ENCODE peak calls at places on chromosome 13, in nine cellular contexts. P, Y, Z, I, T, M, W, O and N are unnamed samples.

GRCh38 chr13:41900918-41901317 is 60.0 kb downstream of the VWA8 start:
- DNase-seq in P (no peak), O (no peak), I (no peak), T (peak; percentile 4), Y (no peak), W (no peak), Z (no peak), M (no peak), N (no peak)

GRCh38 chr13:76848596-76848995 is 37.6 kb downstream of the KCTD12 start:
- DNase-seq in M (no peak), W (no peak), Y (no peak), T (no peak), P (no peak), I (peak; percentile 67), Z (no peak), O (no peak), N (peak; percentile 43)

GRCh38 chr13:93023929-93024328 is 202.7 kb upstream of the GPC6 start:
- DNase-seq in M (no peak), O (no peak), I (no peak), W (no peak), T (no peak), Z (no peak), Y (no peak), P (no peak), N (no peak)

GRCh38 chr13:101881593-101881992 is 429.1 kb downstream of the ITGBL1 start:
- DNase-seq in M (no peak), P (no peak), I (no peak), W (no peak), Z (no peak), O (no peak), T (no peak), Y (no peak), N (no peak)

GRCh38 chr13:109569938-109570711 is 216.3 kb downstream of the IRS2 start:
- DNase-seq in M (peak; percentile 18), T (no peak), O (no peak), Z (no peak), P (no peak), Y (no peak), W (no peak), I (no peak), N (no peak)

GRCh38 chr13:31049833-31050232 is 111.9 kb downstream of the HSPH1 start:
- DNase-seq in M (no peak), Y (no peak), W (no peak), I (peak; percentile 40), P (no peak), T (no peak), O (no peak), Z (no peak), N (no peak)

GRCh38 chr13:98977568-98978270 is at the start of gene DOCK9:
- DNase-seq in I (no peak), Y (no peak), M (no peak), O (peak; percentile 40), T (peak; percentile 25), W (peak; percentile 55), P (no peak), Z (peak; percentile 62), N (no peak)

GRCh38 chr13:38872693-38873092 is 117.9 kb downstream of the STOML3 start:
- DNase-seq in O (peak; percentile 71), W (peak; percentile 77), I (no peak), Z (peak; percentile 74), Y (no peak), M (no peak), T (peak; percentile 55), P (no peak), N (peak; percentile 61)

GRCh38 chr13:38821753-38822551 is 135.1 kb downstream of the FREM2 start:
- DNase-seq in P (no peak), M (no peak), I (no peak), O (no peak), W (no peak), Z (no peak), Y (no peak), T (no peak), N (no peak)

GRCh38 chr13:46086421-46086922 is 18.4 kb downstream of the CPB2 start:
- DNase-seq in O (no peak), W (no peak), I (no peak), Z (no peak), T (no peak), P (no peak), Y (no peak), M (no peak), N (no peak)

GRCh38 chr13:53197424-53197823 is 168.8 kb downstream of the OLFM4 start:
- DNase-seq in Y (no peak), W (no peak), I (no peak), O (no peak), M (no peak), T (peak; percentile 1), P (no peak), Z (no peak), N (no peak)

GRCh38 chr13:113759525-113760137 is 605 bp downstream of the TMEM255B start:
- DNase-seq in W (no peak), O (peak; percentile 77), T (peak; percentile 25), Z (peak; percentile 13), Y (no peak), M (no peak), I (peak; percentile 62), P (no peak), N (no peak)

GRCh38 chr13:71149498-71150363 is 717.3 kb downstream of the DACH1 start:
- DNase-seq in O (no peak), Y (no peak), W (no peak), Z (no peak), M (no peak), P (no peak), I (no peak), T (no peak), N (no peak)

GRCh38 chr13:39468306-39468705 is 134.7 kb downstream of the LHFPL6 start:
- DNase-seq in Y (no peak), T (no peak), W (no peak), I (no peak), Z (no peak), O (no peak), P (no peak), M (no peak), N (no peak)

GRCh38 chr13:76879211-76879875 is 6.9 kb downstream of the KCTD12 start:
- DNase-seq in P (peak; percentile 15), T (peak; percentile 65), Z (no peak), W (no peak), I (peak; percentile 90), O (no peak), Y (no peak), M (peak; percentile 48), N (no peak)

GRCh38 chr13:97239306-97239705 is 17.2 kb downstream of the MBNL2 start:
- DNase-seq in I (no peak), Z (no peak), O (no peak), W (no peak), P (no peak), Y (no peak), M (no peak), T (no peak), N (no peak)

GRCh38 chr13:95207769-95208366 is 93.4 kb downstream of the ABCC4 start:
- DNase-seq in M (no peak), Z (no peak), I (no peak), P (no peak), W (no peak), T (no peak), Y (no peak), O (no peak), N (peak; percentile 81)
- H3K4me3 ChIP-seq in M (no peak overlapping the region), Z (no peak overlapping the region), I (no peak overlapping the region), P (no peak overlapping the region), W (no peak overlapping the region), T (no peak overlapping the region), Y (no peak overlapping the region), O (no peak overlapping the region), N (peak overlapping the region; percentile 65)

GRCh38 chr13:25447396-25447795 is 75.6 kb downstream of the ATP8A2 start:
- DNase-seq in Y (no peak), I (no peak), M (no peak), T (peak; percentile 3), O (no peak), Z (no peak), P (no peak), W (no peak), N (no peak)

GRCh38 chr13:25446261-25446660 is 74.5 kb downstream of the ATP8A2 start:
- DNase-seq in Z (no peak), T (no peak), I (no peak), O (no peak), P (no peak), M (no peak), Y (no peak), W (no peak), N (no peak)
- H3K27me3 ChIP-seq in Z (peaks cover 8% of the 10 kb centered on the region), T (peaks cover 70% of the 10 kb centered on the region), I (no peaks in the 10 kb centered on the region), O (no peaks in the 10 kb centered on the region), P (no peaks in the 10 kb centered on the region), M (no peaks in the 10 kb centered on the region), Y (no peaks in the 10 kb centered on the region), W (no peaks in the 10 kb centered on the region), N (peaks cover 5% of the 10 kb centered on the region)

GRCh38 chr13:108156749-108157148 is 58.6 kb downstream of the LIG4 start:
- DNase-seq in T (no peak), Y (no peak), P (no peak), O (no peak), M (no peak), I (no peak), Z (no peak), W (no peak), N (no peak)

GRCh38 chr13:108154421-108154858 is 60.9 kb downstream of the LIG4 start:
- DNase-seq in M (no peak), T (peak; percentile 25), W (no peak), I (no peak), Y (no peak), Z (peak; percentile 86), O (no peak), P (no peak), N (no peak)

GRCh38 chr13:108155185-108156106 is 59.9 kb downstream of the LIG4 start:
- DNase-seq in T (peak; percentile 77), Z (peak; percentile 65), O (peak; percentile 38), Y (no peak), I (no peak), W (peak; percentile 78), M (peak; percentile 35), P (no peak), N (peak; percentile 63)

DNA sequence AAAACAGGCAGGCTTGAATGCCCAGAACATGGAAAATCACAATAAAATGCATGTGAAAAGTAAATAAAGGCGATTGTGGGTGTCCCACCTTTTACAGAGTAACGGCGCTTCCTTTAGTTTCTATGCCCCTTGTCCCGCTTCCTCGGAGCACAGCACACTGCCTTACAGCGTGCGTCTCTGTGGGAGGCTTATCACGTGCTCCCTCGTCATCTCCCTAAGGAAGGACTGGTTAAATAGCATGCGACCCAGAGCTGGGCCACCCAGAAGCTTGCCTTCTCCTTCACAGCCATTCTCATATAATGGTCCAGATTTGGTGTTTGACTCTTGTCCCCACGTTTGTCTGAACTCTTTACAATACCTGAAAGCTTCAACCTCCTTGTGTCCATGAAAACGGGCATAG is 56.6 kb downstream of the LIG4 start:
- DNase-seq in W (no peak), Y (no peak), T (no peak), O (no peak), P (no peak), Z (no peak), I (no peak), M (no peak), N (no peak)
- H3K4me3 ChIP-seq in W (no peak overlapping the region), Y (no peak overlapping the region), T (no peak overlapping the region), O (no peak overlapping the region), P (no peak overlapping the region), Z (no peak overlapping the region), I (no peak overlapping the region), M (no peak overlapping the region), N (no peak overlapping the region)

DNA sequence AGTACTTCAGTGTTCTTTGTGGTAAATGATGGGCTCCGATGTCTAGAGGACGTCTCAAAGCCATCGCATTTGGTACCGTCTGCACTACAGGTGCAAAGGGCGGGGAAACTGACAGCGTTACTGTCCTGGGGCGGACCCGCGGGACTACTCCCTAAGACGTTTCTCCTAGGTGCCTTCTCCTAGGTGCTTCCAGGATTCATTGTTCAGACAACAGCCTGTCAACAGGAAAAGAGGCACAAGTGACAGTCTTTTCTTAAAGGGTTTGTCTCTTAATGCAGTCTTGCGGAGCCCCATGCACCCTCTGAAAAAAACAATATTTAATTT is 1.4 kb downstream of the SERTM1 start:
- DNase-seq in Z (no peak), O (peak; percentile 11), W (peak; percentile 48), P (no peak), Y (no peak), M (no peak), T (no peak), I (no peak), N (no peak)
- H3K27me3 ChIP-seq in Z (peaks cover 80% of the 10 kb centered on the region), O (peaks cover 36% of the 10 kb centered on the region), W (peaks cover 25% of the 10 kb centered on the region), P (no peaks in the 10 kb centered on the region), Y (peaks cover 25% of the 10 kb centered on the region), M (peaks cover 3% of the 10 kb centered on the region), T (peaks cover 33% of the 10 kb centered on the region), I (peaks cover 28% of the 10 kb centered on the region), N (peaks cover 68% of the 10 kb centered on the region)